ENCODE peak calls at places on chromosome 21, in four cellular contexts. Z, S, W and O are unnamed samples.

GRCh38 chr21:23579573-23579972 is 2027.7 kb downstream of the MRPL39 start:
- DNase-seq in Z (no peak), S (no peak), W (no peak), O (no peak)

GRCh38 chr21:44792653-44793052 is 9.0 kb downstream of the UBE2G2 start:
- DNase-seq in Z (no peak), S (no peak), W (no peak), O (no peak)

GRCh38 chr21:41745971-41746743 is 20.7 kb downstream of the RIPK4 start:
- DNase-seq in Z (no peak), S (no peak), W (no peak), O (no peak)

GRCh38 chr21:46469275-46469674 is 10.6 kb downstream of the DIP2A start:
- DNase-seq in Z (no peak), S (no peak), W (no peak), O (no peak)

GRCh38 chr21:42315296-42315891 is at the start of gene TFF3:
- DNase-seq in Z (peak), S (no peak), W (no peak), O (peak)

GRCh38 chr21:45404726-45405270 is at the start of gene COL18A1:
- DNase-seq in Z (no peak), S (peak), W (no peak), O (peak)

GRCh38 chr21:19908386-19908785 is 1089.8 kb upstream of the NCAM2 start:
- DNase-seq in Z (no peak), S (no peak), W (no peak), O (no peak)

GRCh38 chr21:43938751-43939442 is 73.2 kb upstream of the TRAPPC10 start:
- DNase-seq in Z (peak), S (peak), W (peak), O (peak)

GRCh38 chr21:41325138-41325537 is 8.5 kb downstream of the FAM3B start:
- DNase-seq in Z (no peak), S (no peak), W (no peak), O (no peak)

GRCh38 chr21:27132270-27132669 is 165.4 kb upstream of the ADAMTS5 start:
- DNase-seq in Z (no peak), S (no peak), W (no peak), O (no peak)

GRCh38 chr21:44911384-44912157 is 9.1 kb downstream of the ITGB2 start:
- DNase-seq in Z (peak), S (peak), W (peak), O (no peak)

GRCh38 chr21:42645211-42646075 is 8.0 kb upstream of the PDE9A start:
- DNase-seq in Z (no peak), S (no peak), W (no peak), O (no peak)

GRCh38 chr21:46317710-46318463 is 5.8 kb downstream of the C21orf58 start:
- DNase-seq in Z (no peak), S (no peak), W (no peak), O (no peak)

GRCh38 chr21:31293986-31294385 is 50.1 kb downstream of the TIAM1 start:
- DNase-seq in Z (no peak), S (no peak), W (peak), O (peak)

GRCh38 chr21:38433516-38433915 is 64.8 kb downstream of the ERG start:
- DNase-seq in Z (no peak), S (no peak), W (no peak), O (no peak)

GRCh38 chr21:31358148-31358547 is 14.1 kb upstream of the TIAM1 start:
- DNase-seq in Z (no peak), S (no peak), W (no peak), O (no peak)

GRCh38 chr21:39175665-39176064 is 7.6 kb downstream of the PSMG1 start:
- DNase-seq in Z (no peak), S (no peak), W (no peak), O (no peak)

GRCh38 chr21:46092026-46092764 is 5.7 kb upstream of the COL6A2 start:
- DNase-seq in Z (no peak), S (no peak), W (peak), O (no peak)